ENCODE peak calls at places on chromosomes 12 and 14, in five cellular contexts. W, G, T, B and L are unnamed samples.

GRCh38 chr12:68451261-68452091 is 119.3 kb upstream of the MDM1 start:
- DNase-seq in T (no peak), B (no peak), G (peak), W (no peak), L (peak)

GRCh38 chr14:37201724-37202123 is 4.0 kb downstream of the MIPOL1 start:
- DNase-seq in W (no peak), T (no peak), B (no peak), G (no peak), L (no peak)

GRCh38 chr12:6533653-6534157 is 612 bp upstream of the GAPDH start:
- DNase-seq in B (peak), T (peak), G (peak), W (peak), L (peak)

GRCh38 chr14:35369701-35370191 is 34.8 kb downstream of the NFKBIA start:
- DNase-seq in T (no peak), B (peak), G (no peak), W (no peak), L (no peak)

GRCh38 chr12:7093892-7094291 is 1.6 kb upstream of the C1R start:
- DNase-seq in W (no peak), G (no peak), B (no peak), T (no peak), L (peak)

GRCh38 chr12:5102261-5102789 is 58.6 kb downstream of the KCNA5 start:
- DNase-seq in W (no peak), T (no peak), G (no peak), B (no peak), L (no peak)

GRCh38 chr14:81164167-81164774 is 56.5 kb downstream of the GTF2A1 start:
- DNase-seq in G (peak), B (peak), W (peak), T (peak), L (no peak)

GRCh38 chr12:68831751-68832503 is 23.9 kb downstream of the MDM2 start:
- DNase-seq in B (no peak), W (no peak), G (no peak), T (no peak), L (no peak)

GRCh38 chr12:45668641-45669040 is 60.9 kb upstream of the ARID2 start:
- DNase-seq in T (no peak), G (no peak), B (no peak), W (no peak), L (no peak)

GRCh38 chr14:97106609-97107008 is 309.4 kb downstream of the VRK1 start:
- DNase-seq in B (no peak), T (no peak), W (no peak), G (no peak), L (no peak)